ENCODE peak calls at places on chromosomes 5 and 9, in seven cellular contexts. N, V, T, H, P, B and R are unnamed samples.

GRCh38 chr5:1481999-1482381 is 36.8 kb upstream of the SLC6A3 start:
- DNase-seq in N (no peak), B (no peak), T (no peak), P (no peak), V (no peak), H (no peak), R (no peak)

GRCh38 chr5:179408646-179409045 is 63.4 kb upstream of the ADAMTS2 start:
- DNase-seq in H (no peak), N (no peak), V (no peak), P (no peak), T (no peak), B (no peak), R (no peak)

GRCh38 chr5:76813982-76814562 is 4.8 kb upstream of the F2RL1 start:
- DNase-seq in P (no peak), N (no peak), T (no peak), H (no peak), B (no peak), V (peak; percentile 95), R (no peak)

GRCh38 chr9:83557317-83557716 is 19.1 kb upstream of the FRMD3 start:
- DNase-seq in B (no peak), T (no peak), P (no peak), H (no peak), N (no peak), V (no peak), R (no peak)

GRCh38 chr5:102760815-102761214 is 5.7 kb downstream of the PAM start:
- DNase-seq in N (peak; percentile 34), H (no peak), B (no peak), P (no peak), V (no peak), T (no peak), R (no peak)

GRCh38 chr5:111563041-111563822 is 50.9 kb upstream of the STARD4 start:
- DNase-seq in T (no peak), V (peak; percentile 96), B (no peak), H (no peak), N (no peak), P (no peak), R (no peak)

GRCh38 chr9:79166005-79166404 is 405.8 kb upstream of the TLE4 start:
- DNase-seq in N (no peak), V (no peak), H (no peak), P (no peak), B (no peak), T (no peak), R (no peak)

GRCh38 chr5:109387408-109387974 is 22.3 kb downstream of the PJA2 start:
- DNase-seq in B (no peak), T (no peak), N (no peak), P (no peak), H (no peak), V (no peak), R (no peak)

GRCh38 chr5:72246954-72247442 is 73.0 kb downstream of the MRPS27 start:
- DNase-seq in P (no peak), T (no peak), N (peak; percentile 39), B (no peak), H (no peak), V (peak; percentile 37), R (no peak)

GRCh38 chr5:76617675-76618074 is 5.5 kb downstream of the F2RL2 start:
- DNase-seq in V (peak; percentile 87), P (no peak), H (no peak), N (no peak), T (no peak), B (no peak), R (no peak)

GRCh38 chr5:39775458-39776365 is 350.9 kb upstream of the DAB2 start:
- DNase-seq in V (peak; percentile 78), N (no peak), P (no peak), T (no peak), H (no peak), B (no peak), R (no peak)

GRCh38 chr5:107501965-107502691 is 168.6 kb downstream of the EFNA5 start:
- DNase-seq in P (no peak), B (no peak), H (no peak), N (no peak), V (peak; percentile 26), T (no peak), R (no peak)

GRCh38 chr5:78252715-78253114 is 41.8 kb downstream of the AP3B1 start:
- DNase-seq in N (no peak), B (no peak), V (no peak), P (no peak), T (no peak), H (no peak), R (no peak)

GRCh38 chr9:123157216-123157615 is 111.2 kb downstream of the STRBP start:
- DNase-seq in H (no peak), T (no peak), B (no peak), N (no peak), V (peak; percentile 52), P (no peak), R (no peak)

GRCh38 chr9:122991370-122991830 is 42.1 kb upstream of the GPR21 start:
- DNase-seq in P (peak; percentile 28), T (peak; percentile 7), H (peak; percentile 52), N (peak; percentile 64), B (no peak), V (peak; percentile 76), R (no peak)

GRCh38 chr5:127011151-127011550 is 19.2 kb downstream of the MARCHF3 start:
- DNase-seq in V (peak; percentile 61), N (no peak), B (no peak), P (no peak), T (no peak), H (no peak), R (no peak)

GRCh38 chr5:159156839-159157238 is 52.5 kb downstream of the RNF145 start:
- DNase-seq in V (peak; percentile 68), P (peak; percentile 61), H (peak; percentile 58), N (peak; percentile 76), B (no peak), T (no peak), R (no peak)

GRCh38 chr5:543351-543750 is 19.1 kb upstream of the SLC9A3 start:
- DNase-seq in H (no peak), B (no peak), N (no peak), T (no peak), P (no peak), V (no peak), R (no peak)

GRCh38 chr5:73816656-73817420 is 190.8 kb downstream of the ARHGEF28 start:
- DNase-seq in V (peak; percentile 88), H (no peak), N (no peak), B (no peak), T (no peak), P (no peak), R (no peak)

GRCh38 chr5:164345173-164345572 is 839.8 kb downstream of the MAT2B start:
- DNase-seq in B (no peak), V (no peak), H (no peak), P (peak; percentile 59), N (no peak), T (no peak), R (no peak)

GRCh38 chr5:94217745-94218144 is 400.7 kb downstream of the KIAA0825 start:
- DNase-seq in B (no peak), P (no peak), N (no peak), V (no peak), T (no peak), H (no peak), R (no peak)

GRCh38 chr9:86966852-86967511 is 19.7 kb upstream of the GAS1 start:
- DNase-seq in B (no peak), V (no peak), N (no peak), H (no peak), P (no peak), T (no peak), R (no peak)

GRCh38 chr5:76927961-76928360 is 24.9 kb upstream of the CRHBP start:
- DNase-seq in T (no peak), N (no peak), V (no peak), H (no peak), B (no peak), P (no peak), R (no peak)

GRCh38 chr9:2655411-2655901 is 33.9 kb downstream of the VLDLR start:
- DNase-seq in N (no peak), T (no peak), V (peak; percentile 93), H (peak; percentile 52), P (no peak), B (no peak), R (no peak)